ENCODE peak calls at places on chromosomes 4 and X, in eight cellular contexts. Q, F, P, W, H, T, X and D are unnamed samples.

GRCh38 chrX:8413279-8413678 is 51.4 kb upstream of the VCX3B start:
- DNase-seq in Q (no peak), F (no peak), W (no peak), P (no peak), T (no peak), H (no peak), X (no peak), D (no peak)

GRCh38 chr4:169115897-169116254 is 105.8 kb upstream of the CBR4 start:
- DNase-seq in P (no peak), F (no peak), W (no peak), Q (no peak), X (no peak), T (no peak), H (peak; percentile 55), D (peak; percentile 29)

GRCh38 chr4:101806914-101807313 is 16.4 kb downstream of the BANK1 start:
- DNase-seq in Q (no peak), H (no peak), P (no peak), T (no peak), F (no peak), W (no peak), X (peak; percentile 77), D (no peak)

GRCh38 chrX:9610774-9611392 is 146.0 kb downstream of the TBL1X start:
- DNase-seq in W (no peak), F (no peak), H (no peak), T (no peak), P (no peak), Q (no peak), X (no peak), D (no peak)

GRCh38 chrX:22987452-22987851 is 12.3 kb upstream of the DDX53 start:
- DNase-seq in P (no peak), X (no peak), Q (no peak), T (no peak), F (no peak), W (no peak), H (no peak), D (no peak)

GRCh38 chr4:153651961-153652784 is 31.9 kb upstream of the TLR2 start:
- DNase-seq in F (no peak), Q (no peak), W (peak; percentile 35), T (no peak), H (no peak), P (no peak), X (no peak), D (no peak)

GRCh38 chrX:65985922-65986588 is 53.8 kb downstream of the VSIG4 start:
- DNase-seq in W (no peak), P (peak; percentile 62), X (peak; percentile 55), F (no peak), H (peak; percentile 48), T (no peak), Q (peak; percentile 46), D (peak; percentile 15)

GRCh38 chrX:78548012-78548411 is 111.1 kb downstream of the RTL3 start:
- DNase-seq in F (no peak), P (no peak), H (no peak), X (no peak), T (no peak), W (no peak), Q (no peak), D (no peak)

GRCh38 chr4:36065274-36065871 is 178.9 kb downstream of the ARAP2 start:
- DNase-seq in F (no peak), T (no peak), X (no peak), H (no peak), Q (no peak), P (no peak), W (no peak), D (no peak)

GRCh38 chr4:185202984-185203379 is 818 bp downstream of the CFAP97 start:
- DNase-seq in T (no peak), P (no peak), W (no peak), H (no peak), X (no peak), F (no peak), Q (no peak), D (no peak)

GRCh38 chr4:105274504-105274903 is 127.8 kb downstream of the TET2 start:
- DNase-seq in T (no peak), H (no peak), W (no peak), F (no peak), X (no peak), Q (no peak), P (no peak), D (no peak)

GRCh38 chr4:40200881-40201797 is 4.3 kb downstream of the RHOH start:
- DNase-seq in T (no peak), W (no peak), Q (no peak), H (no peak), P (no peak), X (no peak), F (no peak), D (no peak)

GRCh38 chr4:86927843-86928395 is 6.9 kb upstream of the AFF1 start:
- DNase-seq in T (no peak), W (peak; percentile 38), Q (no peak), F (no peak), X (no peak), H (no peak), P (no peak), D (peak; percentile 12)

GRCh38 chr4:66568001-66568400 is 897.7 kb upstream of the EPHA5 start:
- DNase-seq in W (no peak), X (no peak), T (no peak), Q (no peak), H (no peak), P (no peak), F (no peak), D (no peak)

GRCh38 chrX:18725316-18725943 is 18.0 kb downstream of the PPEF1 start:
- DNase-seq in H (no peak), Q (no peak), W (no peak), F (no peak), P (no peak), T (no peak), X (no peak), D (no peak)

GRCh38 chr4:139692300-139693012 is 26.8 kb downstream of the MGST2 start:
- DNase-seq in P (no peak), T (peak; percentile 60), F (no peak), X (no peak), H (no peak), Q (peak; percentile 42), W (peak; percentile 39), D (peak; percentile 64)
- TF ChIP-seq CTCF in P (no peak), T (peak; percentile 47), F (peak; percentile 5), X (peak; percentile 36), H (no peak), Q (peak; percentile 27), W (peak; percentile 49), D (peak; percentile 48)

DNA sequence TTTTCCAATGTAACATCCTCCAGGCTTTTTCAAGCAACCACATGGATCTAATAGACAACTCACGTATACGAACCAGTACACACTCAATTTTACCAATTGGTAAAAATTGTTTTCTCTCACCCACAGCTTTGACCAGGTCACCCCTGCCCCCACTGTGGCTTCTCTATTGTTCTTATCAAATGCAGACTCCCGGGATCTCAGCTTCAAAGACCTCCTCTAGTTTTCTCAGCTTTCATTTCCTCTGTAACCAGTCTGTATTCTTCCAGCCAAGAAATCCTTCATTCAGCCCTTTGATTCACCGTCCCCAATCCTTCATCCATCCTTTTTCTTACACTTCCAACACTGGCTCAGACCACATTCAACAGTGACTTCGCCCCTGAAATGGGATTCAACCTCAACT is 120.7 kb downstream of the CORIN start:
- DNase-seq in T (no peak), X (no peak), H (no peak), Q (no peak), P (no peak), W (no peak), F (no peak), D (no peak)
- H3K4me3 ChIP-seq in T (no peak overlapping the region), X (no peak overlapping the region), H (no peak overlapping the region), Q (no peak overlapping the region), P (no peak overlapping the region), W (no peak overlapping the region), F (no peak overlapping the region), D (no peak overlapping the region)

GRCh38 chr4:7874838-7875237 is 64.8 kb downstream of the AFAP1 start:
- DNase-seq in F (no peak), P (no peak), H (no peak), X (no peak), T (no peak), Q (no peak), W (no peak), D (no peak)

GRCh38 chr4:7879127-7879526 is 60.5 kb downstream of the AFAP1 start:
- DNase-seq in Q (no peak), W (no peak), P (no peak), H (no peak), T (no peak), F (no peak), X (no peak), D (no peak)

GRCh38 chr4:7876096-7876993 is 63.3 kb downstream of the AFAP1 start:
- DNase-seq in F (no peak), T (no peak), Q (no peak), W (no peak), H (no peak), P (no peak), X (no peak), D (peak; percentile 63)

GRCh38 chr4:7878323-7878722 is 61.3 kb downstream of the AFAP1 start:
- DNase-seq in T (no peak), H (no peak), P (no peak), Q (no peak), F (no peak), W (no peak), X (no peak), D (no peak)

DNA sequence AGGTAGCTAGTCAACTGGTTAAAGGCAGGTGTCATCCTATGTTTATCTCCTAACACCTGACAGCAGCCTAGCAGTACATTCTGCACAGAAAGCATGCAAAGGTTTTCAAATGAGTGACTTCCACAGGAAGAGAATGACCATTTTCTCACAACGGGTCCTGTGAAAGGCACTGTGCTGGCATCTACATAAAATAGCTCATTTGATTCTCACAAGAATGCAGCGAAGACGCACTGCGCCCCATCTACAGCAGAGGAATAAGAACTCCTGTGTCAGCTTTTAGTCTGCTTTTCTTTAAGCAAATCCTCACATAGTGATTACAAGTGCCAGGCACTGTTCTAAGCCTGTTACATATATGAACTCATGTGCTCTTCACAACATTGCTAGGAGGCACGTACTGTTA is 62.5 kb downstream of the AFAP1 start:
- DNase-seq in Q (no peak), F (no peak), W (no peak), X (no peak), T (no peak), P (no peak), H (no peak), D (no peak)
- H3K4me1 ChIP-seq in Q (peaks cover 48% of the 10 kb centered on the region), F (peaks cover 25% of the 10 kb centered on the region), W (peaks cover 3% of the 10 kb centered on the region), X (no peaks in the 10 kb centered on the region), T (peaks cover 5% of the 10 kb centered on the region), P (peaks cover 8% of the 10 kb centered on the region), H (no peaks in the 10 kb centered on the region), D (peaks cover 4% of the 10 kb centered on the region)

DNA sequence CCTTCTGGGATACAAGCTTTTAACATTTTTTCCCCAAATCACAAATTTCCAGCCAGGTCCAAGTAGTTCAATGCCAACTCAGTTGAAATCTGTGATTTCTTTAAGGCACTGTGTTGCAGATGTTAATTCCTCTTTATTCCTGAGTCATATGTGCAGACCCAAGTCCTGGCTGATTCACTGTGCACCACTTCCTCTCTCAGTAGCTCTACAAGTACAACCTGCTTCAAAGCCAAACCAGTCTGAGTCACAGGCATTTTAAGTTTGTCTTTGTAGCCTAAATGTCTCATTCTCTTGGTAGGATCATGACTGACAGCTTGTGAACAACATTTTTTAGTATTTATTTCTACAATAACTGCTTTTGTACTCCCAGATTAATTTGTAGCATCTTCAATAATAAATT is 165.6 kb upstream of the S100G start:
- DNase-seq in W (no peak), F (no peak), T (no peak), P (no peak), Q (no peak), H (no peak), X (no peak), D (no peak)
- TF ChIP-seq CTCF in W (no peak), F (no peak), T (no peak), P (no peak), Q (no peak), H (no peak), X (no peak), D (no peak)